ENCODE peak calls at places on chromosomes 3 and 15, in eight cellular contexts. N is uterus, I is tibial nerve, F is left lung, W is hepatocyte, R is ovary, S is transverse colon, P is Caco-2. C is an unnamed sample.

GRCh38 chr3:197718904-197719303 is 17.8 kb downstream of the RUBCN start:
- DNase-seq in N (no peak), I (no peak), F (no peak), W (peak; percentile 78), R (no peak), S (no peak), P (peak; percentile 59), C (no peak)

GRCh38 chr3:74390121-74390870 is 224.2 kb downstream of the CNTN3 start:
- DNase-seq in N (no peak), I (no peak), F (no peak), W (no peak), R (no peak), S (no peak), P (no peak), C (no peak)

GRCh38 chr3:64932666-64933342 is 245.0 kb upstream of the ADAMTS9 start:
- DNase-seq in N (no peak), I (no peak), F (no peak), W (peak; percentile 72), R (no peak), S (no peak), P (peak; percentile 37), C (no peak)

GRCh38 chr3:15097889-15098288 is 1.1 kb downstream of the RBSN start:
- DNase-seq in N (no peak), I (no peak), F (no peak), W (no peak), R (no peak), S (no peak), P (no peak), C (no peak)

GRCh38 chr3:129506272-129506742 is 22.1 kb upstream of the RHO start:
- DNase-seq in N (no peak), I (no peak), F (no peak), W (no peak), R (no peak), S (no peak), P (no peak), C (no peak)

GRCh38 chr15:32873292-32874114 is 155.7 kb downstream of the GREM1 start:
- DNase-seq in N (no peak), I (no peak), F (no peak), W (peak; percentile 30), R (no peak), S (no peak), P (no peak), C (no peak)

GRCh38 chr3:55686720-55687254 is 199.7 kb upstream of the WNT5A start:
- DNase-seq in N (no peak), I (peak; percentile 14), F (no peak), W (no peak), R (no peak), S (no peak), P (no peak), C (no peak)

GRCh38 chr3:149536429-149536828 is 61.9 kb downstream of the TM4SF4 start:
- DNase-seq in N (peak; percentile 48), I (no peak), F (peak; percentile 64), W (peak; percentile 39), R (peak; percentile 57), S (peak; percentile 26), P (no peak), C (peak; percentile 24)

GRCh38 chr3:177396707-177397106 is 199.4 kb upstream of the TBL1XR1 start:
- DNase-seq in N (no peak), I (no peak), F (no peak), W (no peak), R (no peak), S (no peak), P (no peak), C (no peak)

GRCh38 chr3:12049675-12050074 is 45.5 kb downstream of the SYN2 start:
- DNase-seq in N (no peak), I (no peak), F (no peak), W (peak; percentile 38), R (no peak), S (no peak), P (no peak), C (no peak)

GRCh38 chr3:21533047-21533446 is 218.0 kb downstream of the ZNF385D start:
- DNase-seq in N (no peak), I (no peak), F (no peak), W (no peak), R (no peak), S (no peak), P (no peak), C (no peak)

GRCh38 chr3:27728195-27729087 is 6.3 kb upstream of the EOMES start:
- DNase-seq in N (no peak), I (no peak), F (no peak), W (no peak), R (no peak), S (no peak), P (no peak), C (no peak)

GRCh38 chr15:40430271-40430805 is 10.4 kb upstream of the BAHD1 start:
- DNase-seq in N (no peak), I (no peak), F (no peak), W (no peak), R (no peak), S (peak; percentile 69), P (no peak), C (peak; percentile 80)

GRCh38 chr3:111311126-111311525 is 230.9 kb upstream of the CD96 start:
- DNase-seq in N (no peak), I (no peak), F (no peak), W (no peak), R (no peak), S (no peak), P (no peak), C (no peak)

GRCh38 chr3:129314757-129315385 is 36.2 kb downstream of the HMCES start:
- DNase-seq in N (peak; percentile 92), I (peak; percentile 84), F (peak; percentile 88), W (peak; percentile 93), R (peak; percentile 92), S (peak; percentile 85), P (peak; percentile 80), C (peak; percentile 83)

GRCh38 chr3:189908646-189909045 is 212.1 kb downstream of the P3H2 start:
- DNase-seq in N (no peak), I (no peak), F (no peak), W (no peak), R (no peak), S (no peak), P (no peak), C (no peak)

GRCh38 chr3:33438284-33438668 is 1.9 kb downstream of the UBP1 start:
- DNase-seq in N (no peak), I (no peak), F (no peak), W (peak; percentile 14), R (no peak), S (no peak), P (no peak), C (no peak)

GRCh38 chr3:183210862-183211341 is 42.2 kb upstream of the B3GNT5 start:
- DNase-seq in N (no peak), I (no peak), F (peak; percentile 55), W (no peak), R (no peak), S (no peak), P (no peak), C (no peak)

DNA sequence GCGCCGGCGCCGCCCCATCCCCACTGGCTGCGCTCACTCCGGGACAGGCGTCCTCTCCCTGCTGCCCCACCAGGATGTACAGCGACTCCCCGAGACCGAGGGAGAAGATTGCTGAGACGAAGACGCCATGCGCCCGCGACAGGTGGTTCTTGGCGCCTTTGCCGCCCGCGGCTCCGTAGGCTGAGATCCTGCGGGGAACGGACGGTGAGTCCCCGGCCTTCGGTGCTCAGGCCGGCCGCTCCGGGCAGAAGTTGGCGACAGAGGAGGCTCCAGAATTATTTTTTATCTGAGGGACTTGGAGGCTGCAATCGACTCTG is 1.6 kb downstream of the LTK start:
- DNase-seq in N (no peak), I (no peak), F (no peak), W (no peak), R (no peak), S (peak; percentile 30), P (no peak), C (peak; percentile 36)
- H3K27me3 ChIP-seq in N (peaks cover 14% of the 10 kb centered on the region), I (peaks cover 52% of the 10 kb centered on the region), F (peaks cover 31% of the 10 kb centered on the region), W (peaks cover 46% of the 10 kb centered on the region), R (no peaks in the 10 kb centered on the region), S (peaks cover 37% of the 10 kb centered on the region), P (no peaks in the 10 kb centered on the region), C (peaks cover 23% of the 10 kb centered on the region)

GRCh38 chr3:38646062-38646461 is 3.4 kb downstream of the SCN5A start:
- DNase-seq in N (no peak), I (no peak), F (no peak), W (no peak), R (no peak), S (no peak), P (no peak), C (no peak)
- H3K27me3 ChIP-seq in N (no peaks in the 10 kb centered on the region), I (peaks cover 21% of the 10 kb centered on the region), F (peaks cover 27% of the 10 kb centered on the region), W (peaks cover 52% of the 10 kb centered on the region), R (no peaks in the 10 kb centered on the region), S (peaks cover 38% of the 10 kb centered on the region), P (no peaks in the 10 kb centered on the region), C (peaks cover 12% of the 10 kb centered on the region)

DNA sequence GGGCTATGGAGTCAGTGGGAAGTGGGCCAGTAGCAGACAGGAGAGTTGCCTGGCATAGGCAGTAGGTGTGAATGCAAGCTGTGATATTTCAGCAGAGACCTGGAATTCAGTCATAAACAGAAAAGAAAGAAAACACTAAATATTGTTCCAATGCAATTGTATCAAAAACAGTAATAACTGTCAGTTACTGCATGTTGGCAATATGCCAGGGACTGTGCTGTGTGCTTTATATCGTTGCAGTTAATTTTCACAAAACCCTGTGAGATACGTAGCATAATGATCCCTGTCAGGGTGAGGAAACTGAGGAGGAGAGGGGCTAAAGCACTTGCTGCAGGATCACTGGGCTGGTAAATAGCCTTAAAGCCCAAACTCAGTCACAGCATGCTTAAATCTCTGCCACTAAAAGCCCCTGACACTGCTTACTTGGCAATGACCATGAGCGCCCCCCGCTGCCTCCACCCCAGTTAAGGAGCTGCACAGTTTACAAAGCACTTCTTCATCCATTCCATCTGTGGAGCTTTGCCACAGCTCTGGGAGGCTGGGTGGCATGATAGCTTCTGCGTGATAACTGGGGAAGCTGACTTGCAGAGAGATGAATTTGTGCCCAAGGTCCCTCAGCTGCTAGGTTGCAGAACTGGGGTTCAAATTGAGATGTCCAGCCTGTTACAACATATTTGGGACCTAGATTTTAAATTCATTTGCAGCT is 4.0 kb downstream of the SLC6A1 start:
- DNase-seq in N (no peak), I (no peak), F (no peak), W (no peak), R (no peak), S (no peak), P (no peak), C (no peak)
- H3K27me3 ChIP-seq in N (no peaks in the 10 kb centered on the region), I (peaks cover 43% of the 10 kb centered on the region), F (peaks cover 26% of the 10 kb centered on the region), W (peaks cover 66% of the 10 kb centered on the region), R (no peaks in the 10 kb centered on the region), S (peaks cover 75% of the 10 kb centered on the region), P (no peaks in the 10 kb centered on the region), C (peaks cover 21% of the 10 kb centered on the region)

GRCh38 chr3:10565814-10566213 is 60.4 kb upstream of the ATP2B2 start:
- DNase-seq in N (no peak), I (no peak), F (no peak), W (no peak), R (no peak), S (no peak), P (no peak), C (no peak)

GRCh38 chr3:10566451-10566850 is 61.1 kb upstream of the ATP2B2 start:
- DNase-seq in N (no peak), I (no peak), F (no peak), W (no peak), R (no peak), S (no peak), P (no peak), C (no peak)

GRCh38 chr3:10561162-10561561 is 55.8 kb upstream of the ATP2B2 start:
- DNase-seq in N (no peak), I (no peak), F (no peak), W (no peak), R (no peak), S (no peak), P (no peak), C (no peak)

GRCh38 chr3:10561942-10562565 is 56.7 kb upstream of the ATP2B2 start:
- DNase-seq in N (no peak), I (no peak), F (no peak), W (no peak), R (no peak), S (no peak), P (no peak), C (no peak)

GRCh38 chr3:10563396-10563795 is 58.0 kb upstream of the ATP2B2 start:
- DNase-seq in N (no peak), I (no peak), F (no peak), W (no peak), R (no peak), S (no peak), P (no peak), C (no peak)
- H3K27me3 ChIP-seq in N (no peaks in the 10 kb centered on the region), I (no peaks in the 10 kb centered on the region), F (peaks cover 4% of the 10 kb centered on the region), W (peaks cover 15% of the 10 kb centered on the region), R (no peaks in the 10 kb centered on the region), S (peaks cover 16% of the 10 kb centered on the region), P (no peaks in the 10 kb centered on the region), C (no peaks in the 10 kb centered on the region)

C was measured in colonic mucosa.